ENCODE peak calls at places on chromosome 5, in six cellular contexts. R is HCT116, O is K562, L is HepG2, G is upper lobe of left lung, W is GM12878. B is an unnamed sample.

GRCh38 chr5:55633574-55634203 is 78.4 kb downstream of the SLC38A9 start:
- ATAC-seq in O (no peak), R (peak; percentile 50), G (peak; percentile 59), L (no peak), W (no peak), B (no peak)

GRCh38 chr5:140224658-140225057 is 49.7 kb downstream of the CYSTM1 start:
- ATAC-seq in W (no peak), R (no peak), O (no peak), L (no peak), G (no peak), B (no peak)

GRCh38 chr5:172845190-172845975 is 11.3 kb downstream of the ERGIC1 start:
- ATAC-seq in W (no peak), O (no peak), G (peak; percentile 23), L (peak; percentile 65), R (no peak), B (no peak)

GRCh38 chr5:173777149-173777548 is 111.0 kb upstream of the CPEB4 start:
- ATAC-seq in W (no peak), L (no peak), O (no peak), G (no peak), R (no peak), B (no peak)

GRCh38 chr5:93189707-93190120 is 391.3 kb downstream of the NR2F1-AS1 start:
- ATAC-seq in R (peak; percentile 58), L (peak; percentile 62), G (no peak), W (no peak), O (no peak), B (no peak)

GRCh38 chr5:21574429-21574828 is 1278.7 kb downstream of the CDH12 start:
- ATAC-seq in W (no peak), G (no peak), R (no peak), O (no peak), L (no peak), B (no peak)

GRCh38 chr5:53037141-53037859 is 48.1 kb downstream of the ITGA2 start:
- ATAC-seq in R (peak; percentile 70), O (no peak), W (no peak), L (no peak), G (peak; percentile 53), B (no peak)

GRCh38 chr5:111016801-111017200 is 54.7 kb upstream of the TSLP start:
- ATAC-seq in W (no peak), L (no peak), O (no peak), G (no peak), R (no peak), B (no peak)

GRCh38 chr5:80198399-80198798 is 57.4 kb downstream of the SERINC5 start:
- ATAC-seq in W (no peak), L (no peak), R (no peak), G (peak; percentile 47), O (no peak), B (peak; percentile 36)

GRCh38 chr5:168076561-168076991 is 214.9 kb upstream of the WWC1 start:
- ATAC-seq in G (peak; percentile 55), R (peak; percentile 93), L (peak; percentile 89), O (peak; percentile 69), W (peak; percentile 69), B (no peak)

GRCh38 chr5:131524431-131524830 is 110.6 kb downstream of the RAPGEF6 start:
- ATAC-seq in W (no peak), O (peak; percentile 36), R (no peak), L (no peak), G (no peak), B (no peak)

GRCh38 chr5:116455061-116455460 is 119.6 kb downstream of the SEMA6A start:
- ATAC-seq in G (no peak), O (no peak), L (no peak), W (peak; percentile 11), R (no peak), B (no peak)

GRCh38 chr5:162139190-162139589 is 71.6 kb downstream of the GABRG2 start:
- ATAC-seq in L (no peak), O (no peak), G (no peak), R (no peak), W (no peak), B (no peak)

GRCh38 chr5:103111458-103111857 is 8.5 kb downstream of the GIN1 start:
- ATAC-seq in G (no peak), R (no peak), W (peak; percentile 35), O (no peak), L (no peak), B (no peak)

GRCh38 chr5:39863926-39864572 is 439.3 kb upstream of the DAB2 start:
- ATAC-seq in O (no peak), W (no peak), R (no peak), L (no peak), G (no peak), B (no peak)

GRCh38 chr5:179700401-179700918 is 1.7 kb downstream of the CANX start:
- ATAC-seq in W (no peak), R (no peak), L (no peak), O (peak; percentile 42), G (no peak), B (no peak)
- TF ChIP-seq POLR2A in W (no peak), R (no peak), L (peak; percentile 61), O (peak; percentile 69), G (no peak), B (no peak)

GRCh38 chr5:100496296-100496695 is 38.9 kb upstream of the FAM174A start:
- ATAC-seq in G (no peak), R (no peak), L (no peak), O (no peak), W (no peak), B (no peak)
- TF ChIP-seq POLR2AphosphoS5 in G (no peak), R (no peak), L (no peak), O (no peak), W (no peak), B (no peak)

GRCh38 chr5:149452665-149453617 is 73.8 kb upstream of the IL17B start:
- ATAC-seq in W (no peak), L (peak; percentile 4), R (no peak), O (no peak), G (peak; percentile 13), B (peak; percentile 62)

GRCh38 chr5:149453618-149454415 is 74.7 kb upstream of the IL17B start:
- ATAC-seq in O (no peak), W (no peak), R (no peak), G (no peak), L (no peak), B (no peak)

GRCh38 chr5:149450199-149450598 is 71.1 kb upstream of the IL17B start:
- ATAC-seq in R (no peak), G (peak; percentile 35), L (no peak), O (no peak), W (no peak), B (peak; percentile 76)

GRCh38 chr5:149448831-149449714 is 70.0 kb upstream of the IL17B start:
- ATAC-seq in L (no peak), O (peak; percentile 66), G (no peak), W (peak; percentile 54), R (peak; percentile 58), B (no peak)

DNA sequence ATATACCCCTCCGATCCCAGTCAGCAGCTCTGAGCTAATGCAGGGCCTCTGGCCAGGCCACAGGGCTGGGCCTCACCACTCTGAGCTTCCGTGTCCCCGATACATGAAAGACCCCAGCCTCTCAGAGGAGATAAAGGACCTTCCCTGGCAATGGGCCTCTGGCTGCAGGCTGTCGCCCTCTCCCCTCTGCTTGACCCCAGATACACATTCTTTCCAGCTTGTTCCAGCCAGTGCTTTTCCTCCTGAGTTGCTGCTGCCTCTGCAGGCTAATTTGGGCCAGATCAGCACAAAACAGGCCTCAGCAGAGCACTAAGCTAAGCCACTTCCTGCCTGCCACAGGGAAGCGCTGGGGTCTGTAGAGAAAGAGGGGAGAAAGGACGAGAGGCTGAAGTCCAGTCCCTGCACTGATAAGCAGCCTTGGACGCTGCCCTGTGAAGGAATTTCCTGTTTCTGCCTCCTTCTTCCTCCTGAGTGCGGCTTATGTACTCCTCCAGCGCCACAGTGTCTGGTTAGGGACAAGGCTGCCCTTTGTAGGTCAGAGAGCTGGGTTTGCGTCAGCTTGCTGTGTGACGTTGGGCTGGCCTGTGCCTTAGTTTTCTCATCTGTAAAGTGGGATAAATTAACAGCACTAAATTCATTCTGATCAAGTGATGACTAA is 73.0 kb upstream of the IL17B start:
- ATAC-seq in O (peak; percentile 75), W (peak; percentile 43), G (peak; percentile 86), L (peak; percentile 83), R (no peak), B (peak; percentile 27)
- H3K4me1 ChIP-seq in O (peaks cover 61% of the 10 kb centered on the region), W (no peaks in the 10 kb centered on the region), G (peaks cover 46% of the 10 kb centered on the region), L (peaks cover 85% of the 10 kb centered on the region), R (peaks cover 25% of the 10 kb centered on the region), B (peaks cover 53% of the 10 kb centered on the region)

GRCh38 chr5:134524219-134524825 is 1.1 kb upstream of the JADE2 start:
- ATAC-seq in L (no peak), W (peak; percentile 29), O (peak; percentile 44), G (peak; percentile 73), R (peak; percentile 10), B (peak; percentile 48)
- TF ChIP-seq POLR2A in L (no peak), W (peak; percentile 82), O (peak; percentile 70), G (no peak), R (peak; percentile 44), B (peak; percentile 69)

GRCh38 chr5:1998348-1998669 is 115.6 kb upstream of the IRX4 start:
- ATAC-seq in L (no peak), G (no peak), O (no peak), R (no peak), W (no peak), B (no peak)
- TF ChIP-seq POLR2AphosphoS5 in L (no peak), G (no peak), O (no peak), R (no peak), W (no peak), B (no peak)

DNA sequence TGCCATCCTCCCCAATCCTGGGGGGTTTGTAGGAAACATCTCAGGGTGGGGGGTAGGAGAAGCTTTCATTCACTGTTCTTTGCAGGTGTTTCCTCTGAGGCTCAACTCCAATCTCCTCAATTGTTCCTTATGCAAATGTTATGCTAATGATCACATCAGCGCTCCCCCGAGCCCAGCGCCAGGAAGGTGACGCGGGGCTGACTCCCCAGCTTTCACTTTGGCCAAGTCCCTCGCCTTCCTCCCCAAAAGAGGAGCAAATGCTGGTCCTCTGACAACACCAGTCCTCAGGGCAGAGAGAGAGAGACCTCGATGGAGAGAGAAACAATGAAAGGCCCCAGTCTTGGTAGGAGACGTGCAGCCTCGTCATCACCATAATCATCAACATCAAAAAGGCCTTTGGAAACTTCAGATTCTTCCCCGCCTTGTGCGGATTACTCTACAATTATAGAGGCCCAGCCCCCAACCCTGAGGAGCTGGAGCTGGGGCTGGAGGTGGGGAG is 39.1 kb downstream of the PCDH1 start:
- ATAC-seq in O (no peak), R (no peak), L (no peak), G (no peak), W (no peak), B (no peak)
- H3K4me1 ChIP-seq in O (peaks cover 13% of the 10 kb centered on the region), R (peaks cover 12% of the 10 kb centered on the region), L (peaks cover 9% of the 10 kb centered on the region), G (peaks cover 84% of the 10 kb centered on the region), W (no peaks in the 10 kb centered on the region), B (peaks cover 50% of the 10 kb centered on the region)

DNA sequence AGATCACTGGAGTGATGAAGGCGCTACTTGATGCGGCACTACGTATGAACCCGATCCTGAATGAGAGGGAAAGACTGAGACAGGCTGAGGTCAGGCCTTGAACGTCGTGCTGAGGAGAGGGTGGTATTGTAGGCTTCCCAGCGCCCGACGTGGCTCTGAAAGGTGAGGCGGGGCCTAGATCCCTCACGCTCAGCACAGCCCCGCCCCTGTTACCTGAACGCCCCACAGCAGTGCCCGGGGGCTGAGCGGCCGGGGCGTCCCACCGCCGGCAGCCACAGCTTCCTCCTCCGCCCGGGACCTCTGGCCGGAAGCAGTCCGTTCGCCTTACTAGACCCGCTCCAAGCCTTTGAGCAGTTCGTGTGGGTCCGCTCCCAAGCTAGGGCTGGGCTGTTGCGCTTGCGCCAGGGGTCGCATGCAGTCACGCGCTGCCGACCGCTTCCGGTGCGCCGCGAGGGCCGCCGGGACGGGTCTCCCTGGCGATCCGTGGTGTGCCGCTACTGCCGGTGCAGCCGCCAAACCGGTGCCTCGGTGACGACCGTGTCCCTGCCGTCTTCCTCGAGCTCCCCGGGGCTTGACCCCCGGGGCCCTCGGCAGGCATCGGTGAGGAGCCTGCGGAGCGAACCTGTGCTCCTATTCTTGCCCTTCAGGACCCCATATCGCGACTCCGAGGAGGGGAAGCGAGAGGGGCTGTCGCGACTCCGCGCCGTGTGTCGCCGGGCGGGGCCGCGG is at the start of the genes HMGXB3 and TIGD6:
- ATAC-seq in R (peak; percentile 91), L (peak; percentile 97), W (peak; percentile 94), G (peak; percentile 96), O (peak; percentile 95), B (peak; percentile 96)
- TF ChIP-seq POLR2A in R (no peak), L (peak; percentile 84), W (peak; percentile 97), G (no peak), O (peak; percentile 92), B (peak; percentile 82)

B was measured in gastroesophageal sphincter.